ENCODE peak calls at places on chromosome 19, in five cellular contexts. U is Panc1, W is upper lobe of right lung, Z is DND-41, X is upper lobe of left lung. L is an unnamed sample.

GRCh38 chr19:22545751-22546150 is 88.4 kb upstream of the ZNF492 start:
- DNase-seq in U (no peak), W (no peak), Z (peak; percentile 53), X (no peak), L (no peak)

GRCh38 chr19:485583-486236 is 10.6 kb upstream of the MADCAM1 start:
- DNase-seq in U (no peak), W (peak; percentile 61), Z (no peak), X (peak; percentile 76), L (no peak)

GRCh38 chr19:31383553-31383952 is 34.3 kb upstream of the TSHZ3 start:
- DNase-seq in U (no peak), W (no peak), Z (no peak), X (no peak), L (no peak)

GRCh38 chr19:42528354-42529247 is at the start of gene CEACAM1:
- DNase-seq in U (no peak), W (peak; percentile 76), Z (peak; percentile 57), X (no peak), L (no peak)

GRCh38 chr19:49506575-49507105 is 5.8 kb upstream of the FCGRT start:
- DNase-seq in U (no peak), W (peak; percentile 73), Z (peak; percentile 77), X (no peak), L (no peak)

GRCh38 chr19:14363203-14364097 is 17.8 kb upstream of the ADGRE5 start:
- DNase-seq in U (no peak), W (peak; percentile 91), Z (no peak), X (peak; percentile 87), L (no peak)

GRCh38 chr19:48963371-48964204 is 1.5 kb upstream of the FTL start:
- DNase-seq in U (no peak), W (peak; percentile 91), Z (peak; percentile 47), X (peak; percentile 92), L (no peak)

GRCh38 chr19:47005873-47006272 is 13.8 kb upstream of the NPAS1 start:
- DNase-seq in U (no peak), W (no peak), Z (peak; percentile 40), X (no peak), L (no peak)

GRCh38 chr19:1540353-1540925 is 16.6 kb downstream of the PLK5 start:
- DNase-seq in U (no peak), W (no peak), Z (no peak), X (no peak), L (no peak)

GRCh38 chr19:53792721-53793433 is 31.2 kb downstream of the NLRP12 start:
- DNase-seq in U (peak; percentile 89), W (peak; percentile 90), Z (peak; percentile 83), X (peak; percentile 64), L (peak; percentile 80)

GRCh38 chr19:1857648-1858326 is 5.6 kb downstream of the KLF16 start:
- DNase-seq in U (no peak), W (no peak), Z (no peak), X (no peak), L (no peak)

GRCh38 chr19:2394054-2394668 is 33.2 kb downstream of the TIMM13 start:
- DNase-seq in U (no peak), W (no peak), Z (no peak), X (no peak), L (no peak)

GRCh38 chr19:55460670-55461258 is 678 bp downstream of the ISOC2 start:
- DNase-seq in U (no peak), W (peak; percentile 84), Z (peak; percentile 74), X (peak; percentile 93), L (no peak)

GRCh38 chr19:45955905-45956608 is 17.6 kb downstream of the NOVA2 start:
- DNase-seq in U (no peak), W (no peak), Z (no peak), X (no peak), L (no peak)

GRCh38 chr19:14097532-14098151 is 7.1 kb upstream of the SAMD1 start:
- DNase-seq in U (no peak), W (no peak), Z (no peak), X (peak; percentile 73), L (no peak)

GRCh38 chr19:48715276-48715675 is 4.2 kb downstream of the MAMSTR start:
- DNase-seq in U (no peak), W (no peak), Z (no peak), X (peak; percentile 33), L (no peak)

GRCh38 chr19:54448774-54449700 is at the start of gene LENG8:
- DNase-seq in U (peak; percentile 94), W (peak; percentile 99), Z (peak; percentile 97), X (peak; percentile 99), L (peak; percentile 93)

GRCh38 chr19:4277051-4277700 is 1.9 kb upstream of the SHD start:
- DNase-seq in U (no peak), W (no peak), Z (no peak), X (no peak), L (no peak)

GRCh38 chr19:56885173-56885679 is 44.7 kb upstream of the PEG3 start:
- DNase-seq in U (no peak), W (no peak), Z (no peak), X (peak; percentile 38), L (no peak)

GRCh38 chr19:850221-850978 is 1.7 kb upstream of the ELANE start:
- DNase-seq in U (no peak), W (peak; percentile 93), Z (peak; percentile 21), X (peak; percentile 92), L (peak; percentile 64)

GRCh38 chr19:45729774-45730388 is 815 bp downstream of the FBXO46 start:
- DNase-seq in U (no peak), W (no peak), Z (no peak), X (no peak), L (no peak)

GRCh38 chr19:38527466-38528136 is 90.2 kb downstream of the MAP4K1 start:
- DNase-seq in U (no peak), W (no peak), Z (peak; percentile 25), X (peak; percentile 60), L (no peak)

GRCh38 chr19:10219678-10220077 is 11.5 kb downstream of the S1PR2 start:
- DNase-seq in U (no peak), W (no peak), Z (no peak), X (no peak), L (no peak)
- TF ChIP-seq CTCF in U (no peak), W (peak; percentile 28), Z (peak; percentile 28), X (no peak), L (no peak)

GRCh38 chr19:5628919-5629481 is 6.1 kb downstream of the SAFB start:
- DNase-seq in U (no peak), W (no peak), Z (no peak), X (no peak), L (no peak)

GRCh38 chr19:5627395-5627904 is 4.6 kb downstream of the SAFB start:
- DNase-seq in U (no peak), W (peak; percentile 82), Z (no peak), X (no peak), L (no peak)

GRCh38 chr19:5631511-5632240 is 8.8 kb downstream of the SAFB start:
- DNase-seq in U (no peak), W (no peak), Z (no peak), X (no peak), L (no peak)

GRCh38 chr19:5625641-5626040 is 2.8 kb downstream of the SAFB start:
- DNase-seq in U (no peak), W (no peak), Z (no peak), X (no peak), L (no peak)

GRCh38 chr19:5628470-5628869 is 5.6 kb downstream of the SAFB start:
- DNase-seq in U (no peak), W (no peak), Z (no peak), X (no peak), L (no peak)
- H3K36me3 ChIP-seq in U (peaks cover 21% of the 10 kb centered on the region), W (peaks cover 48% of the 10 kb centered on the region), Z (peaks cover 84% of the 10 kb centered on the region), X (peaks cover 32% of the 10 kb centered on the region), L (peaks cover 75% of the 10 kb centered on the region)

GRCh38 chr19:40543029-40543597 is 33.6 kb upstream of the SHKBP1 start:
- DNase-seq in U (no peak), W (no peak), Z (no peak), X (no peak), L (no peak)

GRCh38 chr19:40539070-40539469 is 37.6 kb upstream of the SHKBP1 start:
- DNase-seq in U (no peak), W (no peak), Z (no peak), X (no peak), L (no peak)

DNA sequence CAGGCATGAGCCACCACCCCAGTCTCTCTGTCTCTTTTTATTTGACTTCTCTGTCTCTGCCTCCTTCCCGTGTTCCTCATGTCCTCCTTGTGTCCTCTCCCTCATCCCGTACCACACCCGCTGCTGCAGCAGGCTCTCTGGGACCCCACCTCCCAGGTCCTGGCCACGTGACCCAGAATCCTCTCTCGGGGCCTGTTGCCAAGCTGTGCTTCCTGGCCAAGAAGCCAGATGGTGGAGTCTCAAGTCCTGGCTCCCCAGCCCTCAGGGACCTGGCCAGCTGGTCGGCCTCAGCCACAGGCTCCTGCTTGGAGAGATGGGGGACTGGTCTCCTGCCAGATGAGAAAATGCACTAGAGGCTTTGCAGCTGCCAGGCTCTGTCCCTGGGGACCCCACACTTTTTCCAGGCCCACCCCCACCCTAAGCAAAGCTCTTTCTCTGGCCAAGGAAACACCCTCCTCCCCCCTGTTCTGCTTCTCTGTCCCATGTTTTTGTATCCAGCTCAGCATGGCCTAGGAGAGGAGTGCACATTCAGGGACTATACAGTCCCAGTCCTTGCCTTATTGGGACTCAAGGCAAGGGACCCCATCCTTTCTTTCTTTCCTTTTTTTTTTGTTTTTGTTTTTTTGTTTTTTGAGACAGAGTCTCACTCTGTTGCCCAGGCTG is 34.3 kb upstream of the SHKBP1 start:
- DNase-seq in U (no peak), W (peak; percentile 80), Z (no peak), X (peak; percentile 88), L (no peak)
- TF ChIP-seq CTCF in U (no peak), W (no peak), Z (no peak), X (no peak), L (no peak)

DNA sequence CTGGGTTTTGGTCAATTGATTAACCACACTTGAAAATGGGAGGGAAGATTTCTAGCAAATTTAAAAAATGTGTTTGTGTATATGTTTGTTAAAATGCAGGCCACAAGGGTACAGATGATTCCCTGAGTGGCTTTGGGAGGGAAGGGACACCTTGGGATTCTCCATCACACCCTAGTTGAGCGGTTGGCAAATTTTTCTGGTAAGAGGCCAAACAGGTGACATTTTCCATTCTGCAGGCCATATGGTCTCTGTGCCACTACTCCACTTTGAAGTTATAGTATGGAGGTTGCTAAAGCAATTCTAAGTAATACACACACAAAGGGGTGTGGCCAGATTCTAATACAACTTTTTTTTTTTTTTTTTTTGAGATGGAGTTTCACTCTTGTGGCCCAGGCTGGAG is 12.9 kb upstream of the MED26 start:
- DNase-seq in U (no peak), W (no peak), Z (no peak), X (no peak), L (no peak)
- H3K36me3 ChIP-seq in U (no peaks in the 10 kb centered on the region), W (peaks cover 81% of the 10 kb centered on the region), Z (peaks cover 71% of the 10 kb centered on the region), X (peaks cover 66% of the 10 kb centered on the region), L (peaks cover 74% of the 10 kb centered on the region)

DNA sequence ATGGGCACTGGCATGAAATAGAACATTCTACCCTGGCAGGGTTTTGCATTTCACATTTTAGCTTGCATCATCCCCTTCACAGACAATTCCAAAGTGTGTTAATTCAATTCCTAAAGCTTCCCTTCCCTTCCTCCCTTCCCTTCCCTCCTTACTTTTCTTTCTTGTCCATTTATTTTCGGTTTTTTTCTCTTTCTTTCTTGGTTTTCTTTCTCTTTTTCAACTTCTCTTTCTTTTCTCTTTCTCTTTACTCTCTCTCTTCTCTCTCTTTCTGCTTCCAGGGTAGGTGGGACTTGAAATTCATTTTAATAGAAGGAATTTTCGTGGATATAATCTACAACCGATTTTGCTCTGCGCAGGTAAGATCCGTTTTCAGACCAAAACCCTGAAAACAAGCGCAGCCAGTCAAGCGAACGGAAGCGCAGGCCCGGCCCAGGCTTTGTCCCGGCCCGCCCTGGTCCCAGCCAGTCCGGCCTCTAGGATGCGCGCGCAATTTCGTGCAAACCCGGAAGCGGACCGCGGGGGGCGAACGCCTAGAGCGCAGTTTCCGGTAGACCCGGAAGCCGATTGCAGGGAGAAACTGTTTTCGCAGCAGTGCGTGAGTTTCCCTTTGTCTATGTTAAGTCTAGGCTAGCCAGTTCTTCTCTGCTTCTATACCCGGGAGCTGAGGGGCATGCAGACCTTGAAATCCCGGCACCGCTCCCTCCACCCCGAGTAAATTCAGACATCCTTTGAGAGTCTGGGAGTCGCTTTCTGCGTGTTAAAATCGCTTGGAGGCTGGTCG is at the start of gene ZNF528:
- DNase-seq in U (peak; percentile 22), W (peak; percentile 98), Z (peak; percentile 98), X (peak; percentile 96), L (peak; percentile 93)
- TF ChIP-seq CTCF in U (no peak), W (no peak), Z (no peak), X (no peak), L (no peak)